ENCODE peak calls at places on chromosomes 5 and 9, in six cellular contexts. E is esophagus squamous epithelium; Q is cardiac muscle cell; B is CD8-positive, alpha-beta T cell; H is astrocyte; L is neural progenitor cell. R is an unnamed sample.

GRCh38 chr5:161400583-161400982 is 145.9 kb downstream of the GABRB2 start:
- DNase-seq in E (no peak), Q (no peak), B (no peak), H (no peak), L (no peak), R (no peak)

GRCh38 chr5:52863715-52864114 is 76.0 kb downstream of the ITGA1 start:
- DNase-seq in E (no peak), Q (no peak), B (no peak), H (peak), L (no peak), R (no peak)

GRCh38 chr9:109329274-109330258 is 8.7 kb upstream of the EPB41L4B start:
- DNase-seq in E (no peak), Q (peak), B (no peak), H (peak), L (no peak), R (peak)

GRCh38 chr5:43658499-43658898 is 55.5 kb downstream of the NNT start:
- DNase-seq in E (no peak), Q (no peak), B (no peak), H (peak), L (no peak), R (no peak)

GRCh38 chr9:91495450-91495849 is 71.8 kb upstream of the NFIL3 start:
- DNase-seq in E (no peak), Q (no peak), B (no peak), H (peak), L (no peak), R (no peak)

GRCh38 chr5:172420215-172420934 is 34.0 kb downstream of the SH3PXD2B start:
- DNase-seq in E (no peak), Q (no peak), B (no peak), H (peak), L (no peak), R (no peak)

GRCh38 chr9:133979124-133979920 is 12.8 kb downstream of the VAV2 start:
- DNase-seq in E (no peak), Q (peak), B (no peak), H (peak), L (peak), R (peak)

GRCh38 chr5:122429545-122430327 is 117.7 kb downstream of the SNCAIP start:
- DNase-seq in E (no peak), Q (no peak), B (no peak), H (no peak), L (peak), R (no peak)

GRCh38 chr9:3385871-3386270 is 139.9 kb downstream of the RFX3 start:
- DNase-seq in E (no peak), Q (no peak), B (no peak), H (no peak), L (no peak), R (no peak)

GRCh38 chr5:98772415-98773213 is 849 bp upstream of the RGMB start:
- DNase-seq in E (peak), Q (peak), B (no peak), H (peak), L (peak), R (peak)

GRCh38 chr5:134024811-134025210 is 20.0 kb upstream of the VDAC1 start:
- DNase-seq in E (no peak), Q (no peak), B (no peak), H (no peak), L (no peak), R (no peak)

GRCh38 chr5:175288048-175288621 is 155.8 kb downstream of the DRD1 start:
- DNase-seq in E (no peak), Q (no peak), B (no peak), H (peak), L (no peak), R (no peak)

GRCh38 chr5:1835431-1835830 is 34.2 kb downstream of the NDUFS6 start:
- DNase-seq in E (no peak), Q (no peak), B (no peak), H (no peak), L (no peak), R (peak)

GRCh38 chr5:138386290-138386689 is 33.8 kb downstream of the KDM3B start:
- DNase-seq in E (no peak), Q (no peak), B (no peak), H (no peak), L (no peak), R (no peak)

GRCh38 chr9:6655036-6655435 is 9.5 kb upstream of the GLDC start:
- DNase-seq in E (no peak), Q (no peak), B (no peak), H (no peak), L (no peak), R (no peak)

GRCh38 chr5:107286447-107287098 is 384.2 kb downstream of the EFNA5 start:
- DNase-seq in E (no peak), Q (no peak), B (no peak), H (no peak), L (no peak), R (no peak)

GRCh38 chr5:57383093-57383861 is 99.3 kb downstream of the ACTBL2 start:
- DNase-seq in E (no peak), Q (no peak), B (no peak), H (peak), L (no peak), R (no peak)

GRCh38 chr9:13354733-13355132 is 75.2 kb upstream of the MPDZ start:
- DNase-seq in E (no peak), Q (no peak), B (no peak), H (peak), L (no peak), R (no peak)

GRCh38 chr5:71922584-71923106 is 184.6 kb upstream of the MAP1B start:
- DNase-seq in E (no peak), Q (no peak), B (no peak), H (peak), L (no peak), R (no peak)

GRCh38 chr9:93288341-93288740 is 104.4 kb downstream of the WNK2 start:
- DNase-seq in E (no peak), Q (no peak), B (no peak), H (no peak), L (no peak), R (no peak)

GRCh38 chr5:157558681-157559080 is 16.9 kb downstream of the ADAM19 start:
- DNase-seq in E (no peak), Q (no peak), B (no peak), H (no peak), L (no peak), R (no peak)

GRCh38 chr9:89605181-89606048 is 603 bp downstream of the GADD45G start:
- DNase-seq in E (no peak), Q (peak), B (peak), H (peak), L (peak), R (peak)

GRCh38 chr5:39759696-39760095 is 334.9 kb upstream of the DAB2 start:
- DNase-seq in E (no peak), Q (no peak), B (no peak), H (no peak), L (no peak), R (no peak)
- H3K27ac ChIP-seq in E (no peak), Q (no peak), B (no peak), H (peak), L (no peak), R (no peak)

GRCh38 chr9:137213160-137214060 is 7.9 kb downstream of the NDOR1 start:
- DNase-seq in E (no peak), Q (no peak), B (no peak), H (no peak), L (no peak), R (no peak)
- TF ChIP-seq CTCF in E (peak), Q (no peak), B (no peak), H (no peak), L (no peak), R (no peak)

DNA sequence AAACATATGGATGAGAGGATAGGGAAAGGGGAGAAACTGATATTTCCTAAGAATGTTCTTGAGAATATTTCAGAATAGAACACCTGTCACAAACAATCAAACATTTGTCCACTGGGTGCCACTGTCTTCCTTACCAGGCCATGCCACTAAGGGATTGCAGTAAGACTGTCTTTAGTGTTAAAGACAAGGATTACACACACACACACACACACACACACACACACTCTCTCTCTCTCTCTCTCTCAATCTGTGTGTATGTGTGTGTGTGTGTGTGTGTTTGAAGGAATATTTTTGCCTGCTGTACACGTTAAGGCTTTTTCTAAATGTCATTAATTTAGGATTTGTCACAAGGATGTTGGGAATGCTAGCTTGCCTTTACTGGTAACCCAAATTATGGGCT is 54.4 kb downstream of the CCDC192 start:
- DNase-seq in E (no peak), Q (peak), B (no peak), H (peak), L (peak), R (no peak)
- H3K27ac ChIP-seq in E (no peak), Q (no peak), B (no peak), H (no peak), L (no peak), R (no peak)

GRCh38 chr9:116000748-116001329 is 152.8 kb upstream of the PAPPA start:
- DNase-seq in E (no peak), Q (peak), B (no peak), H (no peak), L (peak), R (no peak)
- TF ChIP-seq CTCF in E (peak), Q (peak), B (no peak), H (peak), L (peak), R (peak)

DNA sequence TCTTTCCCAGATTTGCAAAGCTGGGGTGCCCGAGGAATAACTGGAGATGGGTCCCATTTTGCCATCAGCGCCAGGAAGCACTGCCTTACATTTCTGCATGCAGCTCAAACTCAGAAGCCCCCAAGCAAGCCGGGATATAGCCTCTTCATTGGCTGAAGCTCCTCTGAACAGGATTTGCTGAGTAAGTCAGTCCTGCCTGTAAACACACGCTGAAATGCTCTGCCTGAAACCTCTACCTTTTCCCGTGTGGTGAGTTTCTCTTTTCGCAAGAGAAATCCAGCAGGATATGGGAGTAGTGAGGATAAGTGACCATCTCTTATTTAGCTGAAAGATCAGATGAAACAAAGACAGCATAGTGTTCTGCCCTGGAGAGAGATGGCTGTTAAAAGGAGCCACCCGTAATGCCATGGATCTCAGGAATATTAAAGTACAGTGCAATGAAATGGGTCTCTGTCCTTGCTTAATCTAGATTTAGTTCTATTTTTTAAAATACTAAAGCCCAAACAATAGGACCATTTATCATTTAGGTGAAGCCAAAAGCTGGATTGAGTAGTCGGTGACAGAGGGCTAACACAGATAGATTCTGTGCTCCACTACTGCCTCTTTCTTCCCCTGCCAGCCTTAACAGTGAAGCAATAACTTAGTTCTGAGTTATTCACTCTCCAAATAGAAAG is 177.4 kb upstream of the PPP2R2B start:
- DNase-seq in E (no peak), Q (peak), B (no peak), H (peak), L (peak), R (no peak)
- H3K27ac ChIP-seq in E (no peak), Q (no peak), B (no peak), H (no peak), L (no peak), R (no peak)